ENCODE peak calls at places on chromosome 6, in eight cellular contexts. J is CD8-positive, alpha-beta T cell; F is DMS153; T is CD4-positive, CD25-positive, alpha-beta regulatory T cell; V is NCI-H774; M is myocyte; I is left lung; E is cardiac muscle cell. S is an unnamed sample.

GRCh38 chr6:138086573-138087196 is 20.5 kb downstream of the PERP start:
- DNase-seq in E (no peak), J (no peak), F (peak; percentile 91), V (peak; percentile 91), M (no peak), T (no peak), I (no peak), S (peak; percentile 34)

GRCh38 chr6:34809914-34810882 is 18.3 kb downstream of the BLTP3A start:
- DNase-seq in I (no peak), T (no peak), E (no peak), J (no peak), V (no peak), F (no peak), M (no peak), S (no peak)

GRCh38 chr6:166005401-166005845 is 162.2 kb downstream of the TBXT start:
- DNase-seq in V (peak; percentile 38), F (no peak), E (peak; percentile 49), T (no peak), J (no peak), I (no peak), M (peak; percentile 14), S (peak; percentile 44)

GRCh38 chr6:128174724-128175123 is 273.9 kb upstream of the THEMIS start:
- DNase-seq in I (no peak), V (no peak), M (no peak), T (no peak), J (no peak), E (no peak), F (no peak), S (no peak)

GRCh38 chr6:27616313-27617045 is 143.6 kb upstream of the ZNF184 start:
- DNase-seq in T (no peak), E (no peak), V (no peak), F (no peak), J (no peak), I (no peak), M (no peak), S (no peak)

GRCh38 chr6:98094696-98095095 is 739.7 kb upstream of the POU3F2 start:
- DNase-seq in M (no peak), I (no peak), F (no peak), T (no peak), J (no peak), V (no peak), E (no peak), S (no peak)

GRCh38 chr6:56279346-56280080 is 32.1 kb upstream of the COL21A1 start:
- DNase-seq in I (no peak), J (no peak), M (no peak), F (no peak), V (no peak), E (no peak), T (no peak), S (no peak)

GRCh38 chr6:9254251-9254650 is 818.9 kb upstream of the SLC35B3 start:
- DNase-seq in J (no peak), M (no peak), E (no peak), I (no peak), V (no peak), F (no peak), T (no peak), S (no peak)

GRCh38 chr6:34065470-34066283 is 80.2 kb downstream of the GRM4 start:
- DNase-seq in M (peak; percentile 18), T (no peak), F (peak; percentile 8), I (no peak), J (no peak), V (no peak), E (no peak), S (peak; percentile 12)

GRCh38 chr6:125207956-125208355 is 54.4 kb downstream of the TPD52L1 start:
- DNase-seq in J (no peak), T (no peak), I (no peak), F (no peak), V (no peak), E (no peak), M (peak; percentile 31), S (no peak)

GRCh38 chr6:14309516-14309915 is 191.9 kb downstream of the CD83 start:
- DNase-seq in T (no peak), F (no peak), I (no peak), J (no peak), V (peak; percentile 44), M (no peak), E (no peak), S (peak; percentile 12)

GRCh38 chr6:83808005-83808404 is 45.2 kb upstream of the RIPPLY2 start:
- DNase-seq in E (no peak), T (no peak), I (no peak), J (no peak), V (no peak), F (no peak), M (no peak), S (no peak)

GRCh38 chr6:44219053-44219814 is 2.5 kb downstream of the MYMX start:
- DNase-seq in J (no peak), I (peak; percentile 90), F (no peak), V (peak; percentile 82), M (peak; percentile 93), E (peak; percentile 94), T (no peak), S (peak; percentile 62)

GRCh38 chr6:156634971-156635371 is 142.2 kb upstream of the ARID1B start:
- DNase-seq in V (no peak), M (no peak), F (no peak), I (no peak), J (no peak), T (peak; percentile 3), E (no peak), S (no peak)

GRCh38 chr6:11851405-11851804 is 72.8 kb upstream of the ADTRP start:
- DNase-seq in E (no peak), F (peak; percentile 29), V (no peak), J (no peak), M (peak; percentile 86), I (no peak), T (no peak), S (no peak)

GRCh38 chr6:110534731-110535164 is 58.3 kb upstream of the SLC22A16 start:
- DNase-seq in F (no peak), I (no peak), T (no peak), V (no peak), M (peak; percentile 55), J (no peak), E (no peak), S (no peak)

GRCh38 chr6:104754788-104755409 is 104.8 kb downstream of the HACE1 start:
- DNase-seq in F (no peak), I (no peak), M (no peak), E (no peak), T (no peak), J (no peak), V (no peak), S (no peak)

GRCh38 chr6:159197251-159197650 is 28.1 kb downstream of the FNDC1 start:
- DNase-seq in T (no peak), E (no peak), J (no peak), I (no peak), V (no peak), M (no peak), F (no peak), S (no peak)

GRCh38 chr6:95266537-95267258 is 310.6 kb upstream of the MANEA start:
- DNase-seq in J (no peak), T (no peak), M (peak; percentile 9), I (no peak), F (no peak), E (no peak), V (no peak), S (no peak)

GRCh38 chr6:169932491-169932890 is 181.1 kb downstream of the ERMARD start:
- DNase-seq in F (peak; percentile 94), E (no peak), V (peak; percentile 99), J (no peak), I (no peak), T (no peak), M (no peak), S (no peak)

GRCh38 chr6:6058054-6058444 is 51.3 kb upstream of the NRN1 start:
- DNase-seq in M (no peak), V (no peak), T (no peak), J (no peak), I (no peak), F (no peak), E (no peak), S (no peak)

GRCh38 chr6:29447670-29448069 is 8.6 kb downstream of the OR10C1 start:
- DNase-seq in V (no peak), F (no peak), E (peak; percentile 16), M (no peak), I (no peak), J (no peak), T (no peak), S (no peak)

GRCh38 chr6:30722280-30723112 is 2.3 kb downstream of the TUBB start:
- DNase-seq in E (peak; percentile 79), V (peak; percentile 51), I (peak; percentile 78), T (peak; percentile 80), F (peak; percentile 73), J (peak; percentile 78), M (peak; percentile 87), S (peak; percentile 50)

GRCh38 chr6:152378154-152378553 is 259.0 kb downstream of the SYNE1 start:
- DNase-seq in J (no peak), M (peak; percentile 61), I (no peak), V (no peak), E (no peak), F (no peak), T (no peak), S (no peak)

GRCh38 chr6:4655196-4656025 is 120.8 kb upstream of the CDYL start:
- DNase-seq in J (no peak), M (no peak), T (no peak), I (no peak), V (no peak), F (no peak), E (no peak), S (no peak)

GRCh38 chr6:168035661-168036616 is 38.5 kb downstream of the KIF25 start:
- DNase-seq in I (no peak), T (peak; percentile 3), F (peak; percentile 21), J (no peak), M (peak; percentile 59), V (peak; percentile 61), E (no peak), S (peak; percentile 44)

GRCh38 chr6:103335412-103335811 is 1524.3 kb downstream of the HACE1 start:
- DNase-seq in M (no peak), J (no peak), F (no peak), I (no peak), E (no peak), V (no peak), T (no peak), S (no peak)

S was measured in NCI-H1092 treated with DMSO at 0.1 percent for 48 hours.